ENCODE peak calls at places on chromosomes 6 and 20, in five cellular contexts. Q is fibroblast of lung; F is HFFc6; L is psoas muscle; M is activated CD8-positive, alpha-beta T cell treated with anti-CD3 and anti-CD28 coated beads for 36 hours. H is an unnamed sample.

GRCh38 chr6:106972500-106972899 is 2.0 kb downstream of the CD24 start:
- DNase-seq in F (no peak), M (no peak), Q (no peak), L (no peak), H (no peak)

GRCh38 chr20:46127396-46128010 is 9.4 kb downstream of the CD40 start:
- DNase-seq in F (no peak), M (no peak), Q (no peak), L (no peak), H (no peak)

GRCh38 chr6:36938536-36938935 is 16.0 kb upstream of the PI16 start:
- DNase-seq in F (peak), L (no peak), M (no peak), Q (peak), H (no peak)

GRCh38 chr20:17854307-17854903 is 114.2 kb downstream of the SNX5 start:
- DNase-seq in M (no peak), F (no peak), Q (peak), L (peak), H (no peak)

GRCh38 chr20:24798930-24799705 is 150.0 kb upstream of the CST7 start:
- DNase-seq in F (peak), Q (no peak), L (peak), M (no peak), H (no peak)

GRCh38 chr6:106525111-106525884 is 104.0 kb downstream of the RTN4IP1 start:
- DNase-seq in Q (no peak), F (no peak), L (no peak), M (no peak), H (peak)

GRCh38 chr6:18328549-18328922 is 58.6 kb upstream of the RNF144B start:
- DNase-seq in M (no peak), Q (no peak), F (no peak), L (no peak), H (no peak)

GRCh38 chr20:50292324-50293243 is 102.0 kb downstream of the CEBPB start:
- DNase-seq in Q (peak), L (peak), M (peak), F (peak), H (no peak)

GRCh38 chr20:40009542-40009941 is 679.5 kb downstream of the MAFB start:
- DNase-seq in F (no peak), M (no peak), L (no peak), Q (peak), H (no peak)

GRCh38 chr6:111530777-111531176 is 47.8 kb upstream of the REV3L start:
- DNase-seq in Q (no peak), L (no peak), M (no peak), F (no peak), H (no peak)

GRCh38 chr20:60052322-60052721 is 94.1 kb downstream of the CDH26 start:
- DNase-seq in Q (no peak), F (no peak), M (no peak), L (no peak), H (no peak)

GRCh38 chr6:33905081-33905609 is 101.3 kb upstream of the MLN start:
- DNase-seq in F (no peak), Q (no peak), M (peak), L (no peak), H (no peak)

GRCh38 chr6:117194978-117195377 is 70.4 kb upstream of the VGLL2 start:
- DNase-seq in F (no peak), Q (no peak), M (no peak), L (no peak), H (no peak)

GRCh38 chr6:24719125-24719931 is at the start of gene C6orf62:
- DNase-seq in F (peak), L (peak), Q (no peak), M (peak), H (peak)

GRCh38 chr6:24718449-24719124 is 367 bp downstream of the C6orf62 start:
- DNase-seq in M (no peak), F (no peak), Q (no peak), L (no peak), H (no peak)

GRCh38 chr6:24720131-24720603 is 1.2 kb upstream of the C6orf62 start:
- DNase-seq in F (peak), Q (peak), M (peak), L (peak), H (peak)

GRCh38 chr6:24721461-24722215 is 2.7 kb upstream of the C6orf62 start:
- DNase-seq in Q (no peak), L (no peak), M (no peak), F (no peak), H (peak)

DNA sequence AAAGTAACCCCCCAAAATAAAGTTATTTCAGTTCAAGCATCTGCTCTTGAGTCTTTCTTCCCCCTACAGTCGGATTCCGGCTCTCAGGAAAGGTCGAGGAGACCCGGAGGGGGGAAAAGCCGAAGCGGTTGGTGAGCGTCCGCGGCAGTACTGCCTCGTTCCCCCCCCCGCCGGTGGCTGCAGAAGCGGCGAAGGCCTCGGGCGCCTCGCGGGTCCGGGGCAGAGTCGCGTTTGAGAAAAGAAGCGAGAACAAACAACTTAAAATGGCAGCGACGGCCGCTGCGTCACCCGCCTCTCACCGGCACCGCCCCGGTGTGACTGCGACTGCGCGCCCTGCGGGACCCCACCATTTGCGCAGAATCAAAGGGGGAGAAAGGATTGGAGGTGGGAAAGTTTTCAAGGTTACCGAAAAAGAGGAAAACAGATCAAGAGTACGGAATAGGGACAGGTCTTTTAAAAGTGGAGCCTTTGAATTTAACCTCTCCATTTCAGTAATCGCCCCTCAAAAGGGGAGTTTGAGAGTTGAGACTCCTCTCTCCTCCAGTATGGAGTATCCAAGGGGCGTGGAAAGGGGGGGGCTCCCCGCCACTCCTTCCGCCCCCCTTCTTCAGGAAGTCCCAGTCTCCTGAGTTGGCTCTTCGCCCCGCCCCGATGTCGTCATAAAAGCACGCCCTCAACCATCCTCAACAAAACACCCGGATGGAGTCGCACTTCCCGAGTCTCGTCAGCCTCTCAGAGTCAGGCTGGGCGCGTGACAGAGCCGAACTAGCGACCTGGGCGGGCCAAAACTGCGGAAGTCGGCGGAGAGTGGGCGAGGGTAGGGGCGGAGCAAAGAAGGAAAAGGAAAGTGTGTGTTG is 1.9 kb upstream of the C6orf62 start:
- DNase-seq in M (peak), Q (peak), F (peak), L (peak), H (peak)
- TF ChIP-seq CTCF in M (no peak), Q (no peak), F (no peak), L (no peak), H (no peak)

GRCh38 chr6:718345-718744 is 25.4 kb upstream of the EXOC2 start:
- DNase-seq in M (no peak), L (no peak), Q (no peak), F (no peak), H (no peak)

GRCh38 chr6:722077-722524 is 29.2 kb upstream of the EXOC2 start:
- DNase-seq in Q (peak), F (peak), M (peak), L (peak), H (peak)

GRCh38 chr6:723540-723939 is 30.6 kb upstream of the EXOC2 start:
- DNase-seq in F (no peak), L (no peak), M (no peak), Q (no peak), H (no peak)

GRCh38 chr6:727796-728195 is 34.9 kb upstream of the EXOC2 start:
- DNase-seq in F (no peak), M (no peak), Q (no peak), L (no peak), H (no peak)

DNA sequence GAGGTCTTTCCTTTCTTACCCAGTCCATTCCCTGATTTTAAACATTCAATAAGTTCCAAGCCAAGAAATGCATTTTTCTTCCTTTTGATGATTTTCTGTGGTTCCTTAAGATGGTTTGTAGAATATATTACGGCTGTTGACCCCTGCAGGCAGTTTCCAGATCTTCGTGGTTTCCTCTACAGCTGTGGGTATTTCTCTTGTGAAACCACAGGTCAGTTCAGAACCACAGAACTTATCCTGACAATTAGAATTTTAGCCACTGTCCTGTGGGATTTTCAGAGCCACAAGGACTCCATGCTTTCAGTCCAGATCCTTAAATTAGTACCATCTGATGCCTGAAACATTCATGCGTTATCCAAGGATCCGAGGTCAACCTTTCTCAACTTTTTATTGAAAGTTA is 29.7 kb upstream of the EXOC2 start:
- DNase-seq in F (peak), M (no peak), Q (peak), L (no peak), H (no peak)
- TF ChIP-seq CTCF in F (no peak), M (no peak), Q (peak), L (no peak), H (no peak)

GRCh38 chr20:51473256-51473655 is 69.3 kb downstream of the NFATC2 start:
- DNase-seq in F (no peak), Q (no peak), M (no peak), L (no peak), H (no peak)
- TF ChIP-seq CTCF in F (no peak), Q (no peak), M (no peak), L (no peak), H (no peak)

DNA sequence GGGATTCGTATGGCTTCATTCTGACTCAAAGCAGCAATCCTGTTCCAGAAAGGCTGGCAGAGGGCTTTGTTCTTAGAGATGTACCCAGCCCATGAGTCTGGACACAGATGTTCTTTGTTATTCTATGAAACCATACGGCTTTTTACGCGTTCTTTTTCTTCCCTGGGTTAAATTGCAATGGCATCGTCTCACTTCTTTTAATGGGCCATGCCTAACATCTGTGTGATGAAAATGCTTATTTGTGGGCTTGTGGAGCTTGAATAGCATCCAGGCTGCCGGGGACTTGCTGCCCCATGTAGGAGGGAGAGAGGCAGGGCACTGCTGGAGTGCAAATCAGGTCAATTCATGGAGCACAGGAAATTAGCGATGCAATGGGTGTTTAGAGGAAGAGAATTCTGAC is 19.4 kb downstream of the FAM50B start:
- DNase-seq in F (no peak), L (no peak), Q (peak), M (no peak), H (no peak)
- TF ChIP-seq CTCF in F (no peak), L (no peak), Q (no peak), M (no peak), H (no peak)

GRCh38 chr20:36366623-36367369 is 60.7 kb downstream of the DLGAP4 start:
- DNase-seq in Q (no peak), F (no peak), M (no peak), L (no peak), H (no peak)

GRCh38 chr20:36368869-36369268 is 62.7 kb downstream of the DLGAP4 start:
- DNase-seq in M (no peak), L (no peak), F (no peak), Q (no peak), H (no peak)

GRCh38 chr20:36368400-36368799 is 62.3 kb downstream of the DLGAP4 start:
- DNase-seq in M (no peak), F (no peak), Q (no peak), L (no peak), H (no peak)

GRCh38 chr20:36367907-36368306 is 61.8 kb downstream of the DLGAP4 start:
- DNase-seq in Q (no peak), M (no peak), L (no peak), F (no peak), H (no peak)

GRCh38 chr20:36367370-36367745 is 61.2 kb downstream of the DLGAP4 start:
- DNase-seq in Q (no peak), F (no peak), L (no peak), M (no peak), H (no peak)
- TF ChIP-seq CTCF in Q (no peak), F (no peak), L (no peak), M (no peak), H (no peak)

GRCh38 chr6:84551797-84552196 is 212.6 kb downstream of the TBX18 start:
- DNase-seq in L (no peak), F (no peak), Q (no peak), M (no peak), H (no peak)

GRCh38 chr6:84546427-84546914 is 217.9 kb downstream of the TBX18 start:
- DNase-seq in F (peak), L (no peak), M (no peak), Q (peak), H (no peak)

GRCh38 chr6:84553527-84553926 is 210.9 kb downstream of the TBX18 start:
- DNase-seq in F (no peak), Q (peak), L (no peak), M (no peak), H (no peak)

GRCh38 chr6:84547341-84547794 is 217.0 kb downstream of the TBX18 start:
- DNase-seq in Q (peak), F (no peak), M (no peak), L (no peak), H (no peak)

DNA sequence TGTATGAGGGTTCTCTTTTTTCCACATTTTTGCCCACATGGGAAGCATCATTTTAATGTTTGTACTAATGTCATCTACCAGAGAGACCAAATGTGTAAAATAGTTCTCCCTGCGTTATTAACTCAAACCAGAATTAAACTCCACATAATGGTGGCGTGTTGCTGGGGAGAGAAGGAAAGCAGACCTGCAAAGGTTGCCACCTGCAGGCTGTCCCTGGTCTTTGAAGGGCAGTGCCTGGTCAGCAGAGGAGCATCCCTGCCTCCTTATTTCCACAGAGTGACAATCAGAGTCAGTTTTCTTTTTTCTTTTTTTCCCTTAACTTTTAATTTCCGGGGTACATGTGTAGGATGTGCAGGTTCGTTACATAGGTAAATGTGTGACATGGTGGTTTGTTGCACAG is 214.5 kb downstream of the TBX18 start:
- DNase-seq in Q (no peak), L (no peak), M (no peak), F (no peak), H (no peak)
- TF ChIP-seq CTCF in Q (peak), L (no peak), M (no peak), F (peak), H (no peak)